ENCODE peak calls at places on chromosomes 2 and 18, in six cellular contexts. R is endodermal cell, L is EL, K is KBM-7, I is erythroblast, Z is small intestine. B is an unnamed sample.

GRCh38 chr2:27715318-27716165 is 51.9 kb downstream of the SLC4A1AP start:
- DNase-seq in R (peak; percentile 69), L (peak; percentile 63), K (peak; percentile 38), I (no peak), Z (no peak), B (no peak)

GRCh38 chr18:27057459-27058302 is 127.4 kb downstream of the CHST9 start:
- DNase-seq in R (peak; percentile 51), L (no peak), K (no peak), I (no peak), Z (no peak), B (peak; percentile 4)

GRCh38 chr2:174184915-174185314 is 63.4 kb downstream of the OLA1 start:
- DNase-seq in R (no peak), L (no peak), K (no peak), I (no peak), Z (no peak), B (no peak)

GRCh38 chr2:172354347-172354746 is 73.0 kb upstream of the ITGA6 start:
- DNase-seq in R (no peak), L (no peak), K (no peak), I (no peak), Z (no peak), B (no peak)

GRCh38 chr2:14137643-14138042 is 494.9 kb upstream of the LRATD1 start:
- DNase-seq in R (peak; percentile 77), L (no peak), K (no peak), I (no peak), Z (peak; percentile 5), B (peak; percentile 33)

GRCh38 chr2:170073288-170073687 is 104.7 kb upstream of the MYO3B start:
- DNase-seq in R (no peak), L (peak; percentile 17), K (no peak), I (no peak), Z (peak; percentile 2), B (no peak)

GRCh38 chr2:134700730-134701129 is 18.1 kb downstream of the TMEM163 start:
- DNase-seq in R (no peak), L (no peak), K (no peak), I (no peak), Z (no peak), B (no peak)

GRCh38 chr2:135825855-135826190 is 11.2 kb downstream of the LCT start:
- DNase-seq in R (no peak), L (no peak), K (no peak), I (no peak), Z (peak; percentile 50), B (no peak)

GRCh38 chr2:72034353-72035095 is 113.1 kb downstream of the CYP26B1 start:
- DNase-seq in R (peak; percentile 33), L (no peak), K (no peak), I (no peak), Z (no peak), B (no peak)

B was measured in OCI-M1.